ENCODE peak calls at places on chromosomes 6 and 20, in six cellular contexts. N, E, D, K, M and Y are unnamed samples.

GRCh38 chr20:17109307-17109706 is 117.5 kb upstream of the PCSK2 start:
- DNase-seq in K (no peak), D (no peak), M (no peak), E (no peak), N (no peak), Y (no peak)

GRCh38 chr20:44407402-44408184 is 52.1 kb downstream of the HNF4A start:
- DNase-seq in E (no peak), M (no peak), N (no peak), K (peak), D (no peak), Y (no peak)

GRCh38 chr20:62010551-62011402 is 54.9 kb downstream of the TAF4 start:
- DNase-seq in N (peak), K (peak), D (peak), E (no peak), M (peak), Y (peak)

GRCh38 chr6:21935561-21936028 is 342.0 kb downstream of the SOX4 start:
- DNase-seq in D (no peak), N (peak), M (no peak), E (no peak), K (peak), Y (no peak)

GRCh38 chr6:11770546-11771466 is 7.8 kb downstream of the ADTRP start:
- DNase-seq in N (peak), M (peak), E (peak), D (peak), K (peak), Y (peak)

GRCh38 chr6:78942451-78942850 is 75.1 kb downstream of the IRAK1BP1 start:
- DNase-seq in D (no peak), M (no peak), K (no peak), E (no peak), N (no peak), Y (no peak)

GRCh38 chr20:33561981-33562601 is 72.2 kb downstream of the CBFA2T2 start:
- DNase-seq in D (no peak), M (peak), K (peak), N (peak), E (no peak), Y (no peak)

GRCh38 chr6:113644861-113645575 is 212.1 kb upstream of the MARCKS start:
- DNase-seq in E (no peak), D (no peak), M (no peak), K (peak), N (peak), Y (no peak)

GRCh38 chr6:116352515-116353471 is 18.0 kb upstream of the DSE start:
- DNase-seq in N (peak), D (no peak), K (peak), M (no peak), E (no peak), Y (no peak)

GRCh38 chr20:63823691-63824311 is 7.3 kb downstream of the ZBTB46 start:
- DNase-seq in N (no peak), K (no peak), D (no peak), E (no peak), M (no peak), Y (no peak)

GRCh38 chr20:19077370-19078220 is 134.8 kb upstream of the SLC24A3 start:
- DNase-seq in D (no peak), K (no peak), M (no peak), E (no peak), N (no peak), Y (no peak)

GRCh38 chr20:50280851-50281655 is 90.4 kb downstream of the CEBPB start:
- DNase-seq in E (peak), D (no peak), M (no peak), N (no peak), K (no peak), Y (no peak)

GRCh38 chr6:123811378-123811777 is 7.7 kb downstream of the NKAIN2 start:
- DNase-seq in E (no peak), M (no peak), K (no peak), N (no peak), D (no peak), Y (no peak)

GRCh38 chr20:19737025-19737424 is 21.0 kb upstream of the RIN2 start:
- DNase-seq in D (no peak), M (peak), N (peak), K (peak), E (no peak), Y (no peak)

GRCh38 chr6:151067684-151068596 is 171.8 kb upstream of the AKAP12 start:
- DNase-seq in M (peak), N (peak), E (no peak), D (no peak), K (peak), Y (no peak)

GRCh38 chr6:88512951-88513350 is 346.8 kb upstream of the CNR1 start:
- DNase-seq in E (no peak), M (no peak), D (no peak), N (no peak), K (peak), Y (no peak)

GRCh38 chr20:34956041-34956458 is 382 bp downstream of the MYH7B start:
- DNase-seq in E (no peak), D (no peak), M (no peak), K (no peak), N (no peak), Y (no peak)

GRCh38 chr6:122007366-122007765 is 392.1 kb upstream of the HSF2 start:
- DNase-seq in D (no peak), K (no peak), N (no peak), E (no peak), M (no peak), Y (no peak)

GRCh38 chr6:34731393-34732060 is 25.8 kb upstream of the SNRPC start:
- DNase-seq in M (no peak), D (no peak), K (no peak), E (no peak), N (no peak), Y (no peak)

GRCh38 chr6:79841577-79842381 is 105.6 kb downstream of the ELOVL4 start:
- DNase-seq in E (no peak), K (peak), N (no peak), D (no peak), M (no peak), Y (no peak)

GRCh38 chr6:134425521-134426316 is 107.8 kb upstream of the SGK1 start:
- DNase-seq in N (no peak), D (no peak), K (peak), M (no peak), E (no peak), Y (no peak)

GRCh38 chr6:43269273-43270007 is 26.2 kb downstream of the TTBK1 start:
- DNase-seq in K (no peak), D (no peak), M (no peak), N (no peak), E (no peak), Y (peak)

GRCh38 chr6:27213544-27214125 is 33.9 kb upstream of the PRSS16 start:
- DNase-seq in M (no peak), D (no peak), K (peak), E (no peak), N (no peak), Y (no peak)

GRCh38 chr6:6676910-6677441 is 88.5 kb downstream of the LY86 start:
- DNase-seq in N (peak), E (peak), M (peak), K (peak), D (peak), Y (peak)

GRCh38 chr6:157152544-157152943 is 170.8 kb downstream of the TMEM242 start:
- DNase-seq in N (no peak), D (no peak), M (no peak), K (no peak), E (no peak), Y (no peak)

GRCh38 chr20:18428490-18429173 is 38.2 kb downstream of the DZANK1 start:
- DNase-seq in E (no peak), M (peak), K (peak), D (no peak), N (peak), Y (no peak)

GRCh38 chr6:386688-387266 is 4.8 kb upstream of the IRF4 start:
- DNase-seq in M (no peak), D (no peak), E (peak), K (no peak), N (no peak), Y (no peak)

GRCh38 chr6:93829009-93829408 is 409.6 kb upstream of the EPHA7 start:
- DNase-seq in K (no peak), M (no peak), D (no peak), E (no peak), N (no peak), Y (no peak)

GRCh38 chr6:170058878-170059485 is 231.9 kb downstream of the DLL1 start:
- DNase-seq in N (no peak), K (no peak), D (no peak), M (peak), E (no peak), Y (no peak)

GRCh38 chr20:47282864-47283263 is 73.6 kb downstream of the ZMYND8 start:
- DNase-seq in N (no peak), K (no peak), D (no peak), E (no peak), M (no peak), Y (no peak)

DNA sequence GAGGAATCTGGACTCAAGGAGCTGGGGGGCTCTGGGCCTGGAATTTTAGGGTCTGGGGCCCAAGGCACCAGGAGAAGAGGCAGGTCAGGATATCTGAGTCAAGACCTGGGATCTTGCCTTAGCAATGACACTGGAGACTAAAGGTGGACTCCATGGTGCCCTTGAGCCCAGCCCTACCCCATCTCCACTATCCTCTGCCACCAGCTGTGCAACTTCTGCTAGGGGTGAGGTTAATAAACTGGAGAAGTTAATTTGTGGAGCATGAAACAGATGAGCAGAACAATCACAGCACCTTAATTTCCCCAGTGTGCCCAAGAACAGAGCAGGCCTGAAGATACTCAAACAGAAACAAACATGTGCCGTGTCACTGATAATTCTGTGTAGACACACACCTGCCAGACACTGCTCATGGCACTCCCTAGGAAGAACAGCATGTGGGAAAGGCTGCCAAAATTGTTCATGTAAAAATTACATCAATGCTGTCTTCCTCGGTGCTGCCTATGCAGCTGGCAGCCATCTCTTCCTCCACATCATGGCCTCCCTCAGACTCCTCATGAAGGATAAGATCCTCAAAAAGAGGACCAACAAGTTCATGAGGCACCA is 3.2 kb downstream of the HLA-DPB1 start:
- DNase-seq in K (no peak), N (no peak), D (no peak), M (no peak), E (no peak), Y (no peak)
- TF ChIP-seq CTCF in K (no peak), N (no peak), D (no peak), M (no peak), E (no peak), Y (no peak)

DNA sequence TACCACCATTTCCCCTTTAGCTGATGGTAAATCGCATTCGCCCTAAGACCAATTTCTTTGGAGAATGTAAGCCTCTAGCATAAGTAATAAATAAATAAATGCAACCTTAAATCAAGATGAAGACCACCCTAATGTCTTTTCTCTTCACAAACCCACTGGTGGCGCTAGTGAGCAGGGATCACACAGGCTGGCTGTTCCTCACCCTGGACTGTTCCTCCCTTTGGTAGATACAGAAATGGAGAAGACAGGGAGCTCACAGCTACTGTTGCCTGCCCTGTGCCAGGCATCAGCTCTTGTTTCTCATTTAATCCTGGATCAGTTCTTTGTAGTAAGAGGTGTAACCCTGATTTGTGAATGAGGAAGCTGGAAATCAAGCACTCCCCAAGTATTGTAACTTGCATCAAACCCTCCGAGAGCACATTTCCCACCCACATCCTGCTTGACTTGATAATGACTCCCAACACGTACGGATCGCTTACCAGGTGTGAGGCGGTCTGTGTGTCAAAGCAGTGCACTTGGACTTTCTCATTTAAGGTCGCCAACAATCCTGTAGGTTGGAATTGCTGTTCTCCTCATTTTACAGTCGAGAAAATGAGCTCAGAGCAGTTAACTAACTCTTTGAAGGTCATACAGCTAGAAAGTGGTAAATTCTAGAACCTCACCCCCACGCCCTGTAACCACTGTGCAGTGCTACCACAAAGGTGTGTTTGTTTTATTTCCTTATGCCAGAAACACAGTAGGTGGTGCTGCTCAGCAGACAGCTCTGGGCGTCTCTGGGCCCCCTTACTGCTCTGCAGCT is 236.2 kb downstream of the TSHZ2 start:
- DNase-seq in K (no peak), D (no peak), M (no peak), E (no peak), N (no peak), Y (no peak)
- TF ChIP-seq CTCF in K (no peak), D (no peak), M (no peak), E (no peak), N (no peak), Y (no peak)

DNA sequence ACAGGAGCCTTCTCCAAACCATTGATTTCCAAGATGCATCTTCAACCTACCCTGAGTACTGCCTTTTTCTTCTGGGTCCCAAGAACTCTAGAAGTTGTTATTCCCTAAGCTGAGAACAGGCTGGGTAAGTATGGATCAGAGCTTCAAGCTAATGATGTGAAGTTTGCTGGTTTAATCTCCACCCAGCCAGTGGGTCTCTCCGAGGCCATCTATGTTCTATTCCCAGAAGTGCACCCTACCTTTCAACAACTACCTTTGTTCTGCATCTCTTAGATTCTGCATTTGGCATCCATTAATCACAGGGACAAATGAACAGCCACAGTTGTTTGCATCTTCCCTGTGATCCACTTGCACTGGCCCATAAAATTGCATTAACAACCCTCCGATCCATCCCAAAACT is 246.2 kb downstream of the HIVEP2 start:
- DNase-seq in E (no peak), N (no peak), D (no peak), K (peak), M (no peak), Y (no peak)
- TF ChIP-seq CTCF in E (no peak), N (peak), D (no peak), K (peak), M (no peak), Y (no peak)

GRCh38 chr6:111803804-111804203 is 69.4 kb downstream of the FYN start:
- DNase-seq in E (no peak), K (no peak), D (no peak), M (no peak), N (no peak), Y (no peak)

GRCh38 chr6:111803384-111803783 is 69.9 kb downstream of the FYN start:
- DNase-seq in K (no peak), N (no peak), M (no peak), E (no peak), D (no peak), Y (no peak)

GRCh38 chr6:111805511-111806181 is 67.6 kb downstream of the FYN start:
- DNase-seq in E (no peak), D (peak), M (no peak), N (no peak), K (peak), Y (peak)

GRCh38 chr6:111802720-111803119 is 70.5 kb downstream of the FYN start:
- DNase-seq in E (no peak), K (no peak), M (no peak), N (no peak), D (no peak), Y (no peak)

DNA sequence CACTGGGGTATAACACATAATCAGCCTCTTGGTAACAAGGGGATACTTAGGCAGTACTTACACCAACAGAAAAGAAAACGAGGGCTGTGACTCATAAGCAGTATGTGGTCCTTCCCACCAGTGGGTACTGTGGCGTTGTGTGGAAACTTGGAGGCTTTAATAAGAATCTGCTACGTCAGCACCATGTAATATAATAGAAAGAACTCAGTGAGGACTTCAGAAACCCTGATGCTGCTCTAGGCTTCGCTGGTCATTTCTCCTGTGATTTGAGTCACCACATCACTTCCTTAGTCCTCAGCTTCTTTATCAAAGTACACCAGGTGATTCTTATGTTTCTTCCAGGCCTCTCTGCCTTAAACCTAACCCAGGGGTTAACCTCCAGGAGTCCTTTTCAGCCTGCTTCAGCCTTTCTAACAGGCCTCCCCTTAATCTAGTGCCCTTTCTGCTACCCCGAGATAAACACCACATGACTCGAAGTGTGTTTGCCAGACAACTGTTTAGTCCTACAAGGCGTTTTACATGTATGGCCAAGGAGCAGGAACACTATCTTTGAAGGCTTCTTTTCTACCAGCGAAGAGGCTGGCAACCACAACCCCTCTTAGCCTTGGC is 68.5 kb downstream of the FYN start:
- DNase-seq in E (no peak), N (peak), K (no peak), D (peak), M (no peak), Y (peak)
- TF ChIP-seq CTCF in E (no peak), N (no peak), K (no peak), D (no peak), M (no peak), Y (peak)

GRCh38 chr6:40848868-40849524 is 190.0 kb downstream of the UNC5CL start:
- DNase-seq in M (no peak), N (no peak), K (no peak), E (no peak), D (no peak), Y (no peak)

GRCh38 chr6:40856271-40856670 is 182.8 kb downstream of the UNC5CL start:
- DNase-seq in N (no peak), D (no peak), K (no peak), E (no peak), M (no peak), Y (no peak)

GRCh38 chr6:40855481-40855880 is 183.5 kb downstream of the UNC5CL start:
- DNase-seq in E (no peak), M (no peak), K (no peak), N (no peak), D (no peak), Y (no peak)

GRCh38 chr6:40854592-40854991 is 184.4 kb downstream of the UNC5CL start:
- DNase-seq in K (no peak), E (no peak), M (no peak), N (no peak), D (no peak), Y (no peak)

DNA sequence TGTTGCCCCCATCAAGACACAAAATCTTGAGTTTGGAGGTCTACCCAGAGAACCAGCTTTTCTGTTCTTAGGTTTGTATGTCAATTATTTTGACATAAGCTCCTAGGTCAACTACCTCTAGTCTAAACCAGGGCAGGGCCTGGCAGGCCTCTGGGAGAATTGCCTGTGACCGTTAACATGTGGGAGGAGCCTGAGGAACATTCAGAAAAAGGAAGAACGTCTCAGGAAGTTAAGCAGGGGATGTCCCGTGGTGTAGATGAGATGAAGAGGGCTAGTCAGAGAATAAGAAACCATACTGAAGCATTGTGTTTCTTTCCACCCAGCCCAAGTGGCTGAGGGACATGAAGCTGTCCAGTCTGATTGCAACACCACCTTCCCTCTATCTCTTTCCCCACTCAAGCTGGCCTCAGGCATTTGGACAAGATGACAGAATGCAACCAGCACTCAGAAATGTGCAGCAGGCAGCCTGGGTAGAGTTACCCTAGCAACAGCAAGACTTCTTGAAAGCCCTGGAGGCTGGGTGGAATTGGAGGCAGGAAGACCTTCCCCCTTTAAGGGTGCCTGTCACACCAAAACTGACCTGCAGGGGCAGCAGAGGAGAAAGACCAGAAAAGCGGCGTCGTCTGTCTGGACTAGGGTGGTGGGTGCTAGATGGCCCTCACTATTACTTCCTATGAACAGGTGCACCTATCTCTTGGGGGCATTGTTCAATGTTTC is 186.2 kb downstream of the UNC5CL start:
- DNase-seq in N (no peak), K (peak), E (no peak), M (no peak), D (no peak), Y (peak)
- TF ChIP-seq CTCF in N (peak), K (peak), E (no peak), M (no peak), D (no peak), Y (no peak)

DNA sequence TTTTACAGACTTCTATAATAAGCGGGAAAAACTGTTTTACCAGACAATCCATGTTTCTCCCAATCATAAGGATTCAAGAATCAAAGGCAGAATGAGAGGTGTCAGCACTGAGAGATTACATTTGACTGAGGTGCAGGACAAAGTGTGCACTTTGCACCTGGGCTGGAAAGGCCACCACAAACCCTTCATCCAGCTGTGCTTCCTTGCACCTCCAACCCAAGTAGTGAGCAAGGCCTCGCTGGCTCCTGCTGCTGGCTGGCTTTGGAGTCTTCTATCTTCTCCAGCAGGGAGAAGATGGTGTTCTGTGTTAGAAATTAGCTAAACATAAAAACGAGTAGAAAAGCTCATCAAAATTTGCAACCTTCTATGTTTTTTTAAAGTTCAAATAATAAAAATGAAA is 77.7 kb downstream of the CHD6 start:
- DNase-seq in K (no peak), M (no peak), N (no peak), E (no peak), D (no peak), Y (no peak)
- TF ChIP-seq CTCF in K (no peak), M (no peak), N (no peak), E (no peak), D (no peak), Y (no peak)

GRCh38 chr6:31689249-31690110 is 8.6 kb upstream of the LY6G5C start:
- DNase-seq in N (no peak), E (no peak), M (no peak), D (no peak), K (no peak), Y (peak)
- TF ChIP-seq CTCF in N (peak), E (no peak), M (no peak), D (no peak), K (no peak), Y (peak)